ENCODE peak calls at places on chromosomes 2 and 18, in five cellular contexts. J is spleen, V is K562, P is endothelial cell of umbilical vein, H is SK-N-SH. A is an unnamed sample.

GRCh38 chr2:28352726-28353125 is 39.9 kb upstream of the FOSL2 start:
- DNase-seq in H (no peak), J (peak; percentile 66), V (no peak), P (no peak), A (peak; percentile 62)

GRCh38 chr18:77132369-77133050 is at the start of gene MBP:
- DNase-seq in V (no peak), J (peak; percentile 97), P (no peak), H (peak; percentile 60), A (peak; percentile 85)

GRCh38 chr18:49030138-49030537 is 79.4 kb upstream of the SMAD7 start:
- DNase-seq in H (no peak), J (no peak), P (no peak), V (no peak), A (no peak)

GRCh38 chr2:46555646-46556205 is 76.4 kb downstream of the TMEM247 start:
- DNase-seq in J (no peak), V (no peak), P (no peak), H (no peak), A (no peak)

GRCh38 chr2:164841719-164842623 is at the start of gene COBLL1:
- DNase-seq in P (peak; percentile 78), V (peak; percentile 39), J (peak; percentile 92), H (peak; percentile 82), A (peak; percentile 88)

GRCh38 chr18:27762054-27762453 is 414.9 kb downstream of the CDH2 start:
- DNase-seq in H (no peak), V (no peak), P (no peak), J (no peak), A (no peak)

GRCh38 chr2:183164111-183165015 is 40.1 kb downstream of the NUP35 start:
- DNase-seq in V (no peak), P (no peak), H (no peak), J (no peak), A (no peak)

GRCh38 chr2:129769402-129769991 is 210.0 kb upstream of the RAB6C start:
- DNase-seq in V (no peak), J (no peak), P (no peak), H (no peak), A (no peak)

GRCh38 chr2:29010946-29011649 is 30.0 kb downstream of the TOGARAM2 start:
- DNase-seq in J (peak; percentile 89), P (no peak), V (no peak), H (no peak), A (no peak)

GRCh38 chr2:7849531-7849930 is 832.3 kb upstream of the ID2 start:
- DNase-seq in J (no peak), V (no peak), P (no peak), H (no peak), A (no peak)

GRCh38 chr18:48934708-48935432 is 15.9 kb downstream of the SMAD7 start:
- DNase-seq in J (peak; percentile 86), H (no peak), P (peak; percentile 49), V (no peak), A (no peak)

GRCh38 chr2:158781562-158781961 is 13.6 kb upstream of the DAPL1 start:
- DNase-seq in P (peak; percentile 26), V (no peak), H (no peak), J (no peak), A (no peak)

GRCh38 chr2:60414731-60415130 is 138.7 kb downstream of the BCL11A start:
- DNase-seq in H (no peak), J (no peak), P (no peak), V (no peak), A (no peak)

GRCh38 chr2:30039101-30039500 is 107.7 kb upstream of the YPEL5 start:
- DNase-seq in H (no peak), V (no peak), P (no peak), J (no peak), A (no peak)

GRCh38 chr2:190221438-190221837 is 98.2 kb downstream of the HIBCH start:
- DNase-seq in V (no peak), H (no peak), J (no peak), P (no peak), A (no peak)

GRCh38 chr2:197445746-197446145 is 7.6 kb upstream of the COQ10B start:
- DNase-seq in J (no peak), H (no peak), P (peak; percentile 11), V (no peak), A (no peak)

GRCh38 chr2:135299656-135300244 is 231.3 kb downstream of the ZRANB3 start:
- DNase-seq in J (no peak), V (no peak), H (no peak), P (peak; percentile 70), A (no peak)

GRCh38 chr18:58057291-58057965 is 13.4 kb downstream of the NEDD4L start:
- DNase-seq in V (no peak), H (no peak), P (no peak), J (no peak), A (no peak)

GRCh38 chr2:236250909-236251579 is 13.2 kb downstream of the ASB18 start:
- DNase-seq in H (no peak), V (no peak), J (no peak), P (peak; percentile 83), A (no peak)

GRCh38 chr18:27062802-27063201 is 122.3 kb downstream of the CHST9 start:
- DNase-seq in H (no peak), P (no peak), V (no peak), J (no peak), A (no peak)

GRCh38 chr2:73020657-73021370 is 50.7 kb downstream of the SFXN5 start:
- DNase-seq in J (no peak), V (no peak), H (peak; percentile 46), P (peak; percentile 4), A (no peak)

DNA sequence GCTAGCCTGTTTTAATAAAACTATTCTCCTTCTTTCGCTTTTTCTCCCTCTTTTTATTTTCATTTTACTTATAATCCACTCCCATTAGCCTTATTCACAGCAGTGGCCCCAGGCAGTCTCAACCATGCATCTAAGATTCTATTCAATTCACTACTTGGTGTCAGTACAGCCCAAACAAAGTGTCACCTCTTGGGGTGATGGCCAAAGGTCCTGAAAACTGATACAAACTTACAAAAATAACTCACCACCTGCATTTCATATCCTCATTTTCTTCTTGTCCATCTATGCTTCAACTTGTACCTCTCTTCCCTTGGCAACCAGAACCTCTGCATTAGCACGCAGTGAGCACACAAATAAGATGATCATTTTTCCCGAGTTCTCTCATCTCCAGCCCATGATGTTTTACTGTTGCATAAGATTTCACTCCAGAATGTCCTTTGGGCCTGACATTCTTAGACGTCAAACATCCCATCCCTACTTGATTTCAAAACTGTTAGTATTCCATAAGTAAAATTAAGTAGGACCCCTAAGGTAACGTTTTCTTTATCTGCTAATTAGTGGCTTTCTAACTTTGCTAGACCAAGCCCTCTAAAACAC is 559.3 kb upstream of the TNP1 start:
- DNase-seq in H (no peak), P (no peak), J (no peak), V (no peak), A (no peak)
- TF ChIP-seq POLR2AphosphoS5 in H (no peak), P (no peak), J (no peak), V (no peak), A (no peak)

GRCh38 chr2:42566837-42567251 is 1.6 kb upstream of the MTA3 start:
- DNase-seq in V (no peak), J (no peak), H (no peak), P (no peak), A (no peak)

GRCh38 chr2:42558827-42559226 is 9.6 kb upstream of the MTA3 start:
- DNase-seq in P (no peak), V (no peak), H (no peak), J (no peak), A (no peak)

GRCh38 chr2:42560886-42561285 is 7.5 kb upstream of the MTA3 start:
- DNase-seq in P (no peak), J (no peak), V (no peak), H (no peak), A (no peak)

GRCh38 chr2:42566006-42566405 is 2.4 kb upstream of the MTA3 start:
- DNase-seq in V (no peak), H (no peak), P (no peak), J (no peak), A (no peak)

GRCh38 chr2:42562474-42563144 is 5.8 kb upstream of the MTA3 start:
- DNase-seq in H (no peak), P (no peak), J (no peak), V (no peak), A (peak; percentile 56)
- TF ChIP-seq POLR2AphosphoS5 in H (no peak), P (no peak), J (no peak), V (no peak), A (no peak)

GRCh38 chr2:18214936-18215335 is 336.5 kb downstream of the KCNS3 start:
- DNase-seq in H (no peak), J (no peak), P (peak; percentile 12), V (no peak), A (no peak)

GRCh38 chr2:18213986-18214385 is 335.5 kb downstream of the KCNS3 start:
- DNase-seq in V (no peak), P (no peak), J (no peak), H (no peak), A (no peak)

GRCh38 chr2:18208956-18209355 is 330.5 kb downstream of the KCNS3 start:
- DNase-seq in P (no peak), J (no peak), H (no peak), V (no peak), A (no peak)

DNA sequence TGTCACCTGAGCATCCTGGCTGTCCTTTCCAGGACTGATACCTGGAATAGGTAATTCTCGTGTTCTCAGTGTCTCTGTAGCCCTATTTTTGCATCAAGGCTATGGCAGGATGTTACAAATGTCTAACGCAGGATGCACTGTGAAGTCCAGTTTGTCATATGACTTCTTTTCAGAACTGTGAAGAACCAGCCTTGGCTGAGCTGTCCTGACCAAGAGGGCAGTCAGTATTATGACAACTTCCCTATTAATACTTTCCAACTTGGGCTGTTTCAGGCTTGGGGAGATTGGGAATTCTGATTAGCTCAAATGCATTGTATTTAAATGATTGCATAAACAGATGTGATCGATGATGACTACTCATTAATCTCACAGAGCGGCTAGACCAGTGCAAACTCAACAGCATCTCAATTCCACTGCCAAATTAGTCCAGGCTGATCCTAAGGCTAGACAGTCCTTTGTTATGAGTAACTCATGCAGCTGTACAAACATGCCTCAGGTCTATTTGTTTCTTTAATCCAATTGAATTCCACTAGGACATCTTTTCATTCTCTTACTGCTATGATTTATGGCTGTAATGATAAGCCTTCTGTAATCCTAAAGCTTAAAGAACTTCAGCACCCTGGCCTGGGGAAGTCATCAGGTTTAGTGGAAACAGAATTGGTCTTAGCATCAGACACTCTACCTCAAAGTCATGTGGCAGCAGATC is 331.6 kb downstream of the KCNS3 start:
- DNase-seq in V (no peak), H (no peak), P (peak; percentile 80), J (no peak), A (no peak)
- TF ChIP-seq POLR2AphosphoS5 in V (no peak), H (no peak), P (no peak), J (no peak), A (no peak)

DNA sequence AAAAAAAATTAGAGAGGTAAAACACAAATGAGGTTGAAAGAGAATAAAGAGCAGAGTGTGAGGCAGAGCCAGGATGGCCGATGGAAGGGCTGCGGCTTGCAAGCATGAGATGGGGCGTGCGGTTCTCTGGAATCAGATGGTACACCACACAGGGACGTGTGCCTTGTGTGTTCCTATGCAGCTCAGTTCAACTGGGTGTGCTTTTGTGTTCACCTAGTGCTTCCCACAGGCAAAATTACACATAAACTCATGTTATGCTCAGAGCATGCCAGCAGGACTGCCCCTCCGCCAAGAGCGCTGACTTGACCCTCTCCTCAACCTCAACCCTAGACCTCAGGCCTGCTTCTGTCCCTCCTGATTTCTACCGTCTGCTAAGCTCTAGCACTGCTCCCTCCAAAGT is 24.4 kb downstream of the STARD7 start:
- DNase-seq in P (no peak), J (no peak), H (no peak), V (no peak), A (no peak)
- TF ChIP-seq POLR2AphosphoS5 in P (no peak), J (peak; percentile 46), H (no peak), V (peak; percentile 20), A (no peak)

GRCh38 chr2:99342536-99342935 is 5.3 kb downstream of the EIF5B start:
- DNase-seq in P (no peak), H (no peak), J (no peak), V (no peak), A (no peak)
- TF ChIP-seq POLR2AphosphoS5 in P (no peak), H (no peak), J (no peak), V (no peak), A (no peak)